ENCODE peak calls at places on chromosome 16, in four cellular contexts. H is GM12892; L is stimulated activated CD8-positive, alpha-beta memory T cell treated with anti-CD3 and anti-CD28 coated beads, Interleukin-4, amount 100 ng/mL, for 24 hours; J is M059J. T is an unnamed sample.

GRCh38 chr16:83878838-83879237 is 20.1 kb upstream of the MLYCD start:
- DNase-seq in H (no peak), L (no peak), J (peak; percentile 67), T (peak; percentile 38)

GRCh38 chr16:47970291-47970931 is 185.4 kb downstream of the ABCC12 start:
- DNase-seq in H (no peak), L (no peak), J (peak; percentile 78), T (no peak)

GRCh38 chr16:15523092-15523541 is 88.7 kb downstream of the BMERB1 start:
- DNase-seq in H (no peak), L (no peak), J (no peak), T (no peak)

GRCh38 chr16:58110590-58111330 is 18.4 kb downstream of the CFAP20 start:
- DNase-seq in H (no peak), L (no peak), J (peak; percentile 80), T (no peak)

GRCh38 chr16:71442041-71442440 is at the start of gene TLE7:
- DNase-seq in H (no peak), L (no peak), J (no peak), T (no peak)

GRCh38 chr16:5011637-5012036 is 22.1 kb downstream of the NAGPA start:
- DNase-seq in H (no peak), L (no peak), J (no peak), T (no peak)

GRCh38 chr16:87332150-87332549 is 15.0 kb upstream of the C16orf95 start:
- DNase-seq in H (no peak), L (no peak), J (peak; percentile 53), T (no peak)

GRCh38 chr16:19389246-19389645 is 28.4 kb upstream of the TMC5 start:
- DNase-seq in H (no peak), L (no peak), J (peak; percentile 62), T (peak; percentile 10)

GRCh38 chr16:80167657-80168056 is 373.1 kb upstream of the DYNLRB2 start:
- DNase-seq in H (no peak), L (no peak), J (peak; percentile 88), T (no peak)

GRCh38 chr16:11677451-11677951 is 9.2 kb downstream of the SNN start:
- DNase-seq in H (no peak), L (no peak), J (peak; percentile 22), T (no peak)

GRCh38 chr16:64952177-64952576 is 169.7 kb downstream of the CDH11 start:
- DNase-seq in H (no peak), L (no peak), J (peak; percentile 58), T (no peak)

GRCh38 chr16:49651226-49651625 is 204.7 kb downstream of the ZNF423 start:
- DNase-seq in H (no peak), L (no peak), J (no peak), T (no peak)

GRCh38 chr16:85652431-85653221 is 36.1 kb downstream of the GINS2 start:
- DNase-seq in H (no peak), L (no peak), J (peak; percentile 19), T (no peak)

GRCh38 chr16:67326472-67327309 is at the start of the genes KCTD19 and LRRC36:
- DNase-seq in H (no peak), L (peak; percentile 61), J (peak; percentile 55), T (peak; percentile 99)